ENCODE peak calls at places on chromosome 15, in six cellular contexts. G is DMS153, M is SJSA1, E is nephron progenitor cell, T is fibroblast of lung, U is AG08395. Q is an unnamed sample.

GRCh38 chr15:40190591-40190990 is 29.7 kb downstream of the BUB1B start:
- DNase-seq in G (no peak), M (no peak), E (no peak), T (peak; percentile 76), U (peak; percentile 33), Q (no peak)

GRCh38 chr15:100048736-100049135 is 293.0 kb downstream of the ADAMTS17 start:
- DNase-seq in G (no peak), M (no peak), E (no peak), T (no peak), U (no peak), Q (no peak)

GRCh38 chr15:100052716-100053475 is 288.9 kb downstream of the ADAMTS17 start:
- DNase-seq in G (no peak), M (no peak), E (no peak), T (no peak), U (no peak), Q (no peak)

GRCh38 chr15:63349156-63349555 is 32.5 kb downstream of the CA12 start:
- DNase-seq in G (no peak), M (no peak), E (no peak), T (no peak), U (no peak), Q (no peak)

GRCh38 chr15:65057549-65057940 is 10.2 kb downstream of the RASL12 start:
- DNase-seq in G (no peak), M (no peak), E (no peak), T (no peak), U (no peak), Q (no peak)

GRCh38 chr15:90884719-90885431 is 571 bp downstream of the FES start:
- DNase-seq in G (no peak), M (no peak), E (no peak), T (no peak), U (no peak), Q (no peak)

GRCh38 chr15:40928351-40928974 is 677 bp upstream of the DLL4 start:
- DNase-seq in G (peak; percentile 67), M (no peak), E (no peak), T (no peak), U (no peak), Q (no peak)

GRCh38 chr15:82132742-82133141 is 86.9 kb upstream of the MEX3B start:
- DNase-seq in G (no peak), M (peak; percentile 91), E (no peak), T (peak; percentile 78), U (peak; percentile 91), Q (no peak)

GRCh38 chr15:59174846-59175831 is 31.5 kb upstream of the LDHAL6B start:
- DNase-seq in G (peak; percentile 44), M (peak; percentile 83), E (peak; percentile 44), T (peak; percentile 82), U (peak; percentile 64), Q (peak; percentile 76)

GRCh38 chr15:29822685-29823459 is 604 bp upstream of the TJP1 start:
- DNase-seq in G (no peak), M (peak; percentile 75), E (peak; percentile 64), T (peak; percentile 73), U (peak; percentile 70), Q (peak; percentile 52)

GRCh38 chr15:40340038-40340739 is 550 bp downstream of the CCDC9B start:
- DNase-seq in G (peak; percentile 34), M (peak; percentile 81), E (peak; percentile 61), T (peak; percentile 76), U (peak; percentile 83), Q (peak; percentile 73)

GRCh38 chr15:98838387-98839259 is 169.0 kb downstream of the PGPEP1L start:
- DNase-seq in G (no peak), M (no peak), E (peak; percentile 15), T (no peak), U (no peak), Q (no peak)

GRCh38 chr15:76327191-76328105 is 9.1 kb upstream of the ISL2 start:
- DNase-seq in G (no peak), M (peak; percentile 55), E (no peak), T (no peak), U (no peak), Q (no peak)

GRCh38 chr15:68580026-68580882 is 1.5 kb downstream of the CORO2B start:
- DNase-seq in G (no peak), M (no peak), E (no peak), T (no peak), U (no peak), Q (no peak)

GRCh38 chr15:84831028-84831427 is 13.9 kb downstream of the ALPK3 start:
- DNase-seq in G (no peak), M (no peak), E (no peak), T (no peak), U (no peak), Q (no peak)

GRCh38 chr15:22869856-22870255 is 31.4 kb downstream of the NIPA2 start:
- DNase-seq in G (no peak), M (no peak), E (no peak), T (no peak), U (no peak), Q (peak; percentile 21)

GRCh38 chr15:84864429-84864795 is 20.1 kb upstream of the SLC28A1 start:
- DNase-seq in G (no peak), M (no peak), E (no peak), T (no peak), U (no peak), Q (no peak)

GRCh38 chr15:63615935-63616334 is 18.7 kb downstream of the FBXL22 start:
- DNase-seq in G (no peak), M (no peak), E (no peak), T (no peak), U (no peak), Q (no peak)

GRCh38 chr15:96075895-96076294 is 254.6 kb upstream of the NR2F2 start:
- DNase-seq in G (no peak), M (no peak), E (no peak), T (no peak), U (no peak), Q (no peak)

GRCh38 chr15:31031471-31032064 is 40.1 kb upstream of the MTMR10 start:
- DNase-seq in G (no peak), M (no peak), E (no peak), T (peak; percentile 15), U (peak; percentile 34), Q (no peak)

GRCh38 chr15:31472636-31473383 is 146.2 kb downstream of the KLF13 start:
- DNase-seq in G (no peak), M (peak; percentile 61), E (peak; percentile 27), T (peak; percentile 48), U (peak; percentile 40), Q (no peak)

GRCh38 chr15:67906382-67906781 is 66.5 kb upstream of the RNU6-1 start:
- DNase-seq in G (no peak), M (no peak), E (no peak), T (peak; percentile 34), U (no peak), Q (no peak)

GRCh38 chr15:34708422-34708821 is 46.4 kb downstream of the GJD2 start:
- DNase-seq in G (no peak), M (no peak), E (no peak), T (peak; percentile 76), U (peak; percentile 63), Q (peak; percentile 63)

GRCh38 chr15:41104234-41104633 is 11.8 kb downstream of the INO80 start:
- DNase-seq in G (no peak), M (no peak), E (no peak), T (peak; percentile 82), U (no peak), Q (no peak)

GRCh38 chr15:83843511-83843910 is 189.6 kb downstream of the ADAMTSL3 start:
- DNase-seq in G (no peak), M (no peak), E (no peak), T (peak; percentile 49), U (peak; percentile 60), Q (no peak)